ENCODE peak calls at places on chromosomes 16 and 17, in seven cellular contexts. Y, K, V, I, N, X and U are unnamed samples.

GRCh38 chr17:10217916-10218315 is 19.5 kb upstream of the GAS7 start:
- ATAC-seq in N (peak; percentile 70), X (peak; percentile 73), V (peak; percentile 49), I (peak; percentile 45), K (no peak), Y (no peak), U (peak; percentile 53)

GRCh38 chr16:69859105-69859969 is 91.8 kb upstream of the CLEC18A start:
- ATAC-seq in X (peak; percentile 83), K (peak; percentile 72), V (peak; percentile 52), Y (no peak), I (peak; percentile 88), N (peak; percentile 19), U (no peak)

GRCh38 chr17:66032082-66032712 is 159.7 kb downstream of the CEP112 start:
- ATAC-seq in Y (no peak), N (peak; percentile 96), X (no peak), K (no peak), I (no peak), V (no peak), U (no peak)

GRCh38 chr16:4882261-4882632 is 35.0 kb downstream of the UBN1 start:
- ATAC-seq in N (no peak), K (no peak), V (no peak), X (no peak), I (no peak), Y (no peak), U (no peak)

GRCh38 chr16:53822936-53823529 is 119.1 kb downstream of the FTO start:
- ATAC-seq in X (no peak), I (no peak), Y (peak; percentile 93), V (peak; percentile 54), N (peak; percentile 45), K (no peak), U (no peak)

GRCh38 chr17:82031885-82032627 is 578 bp downstream of the RAC3 start:
- ATAC-seq in N (peak; percentile 57), V (peak; percentile 52), X (no peak), K (peak; percentile 47), I (no peak), Y (peak; percentile 27), U (no peak)

GRCh38 chr17:841313-841712 is 59.2 kb downstream of the MRM3 start:
- ATAC-seq in V (peak; percentile 76), I (no peak), X (no peak), Y (no peak), K (no peak), N (no peak), U (no peak)

GRCh38 chr16:22262460-22262859 is 34.7 kb upstream of the POLR3E start:
- ATAC-seq in V (no peak), I (no peak), Y (peak; percentile 51), K (no peak), X (no peak), N (no peak), U (no peak)

GRCh38 chr17:81404557-81405165 is 9.4 kb downstream of the BAHCC1 start:
- ATAC-seq in Y (no peak), K (no peak), I (peak; percentile 19), N (no peak), V (no peak), X (peak; percentile 34), U (no peak)

GRCh38 chr16:15643453-15644305 is 725 bp upstream of the MARF1 start:
- ATAC-seq in X (peak; percentile 38), N (peak; percentile 5), I (peak; percentile 34), K (peak; percentile 68), Y (peak; percentile 25), V (peak; percentile 56), U (peak; percentile 60)

GRCh38 chr17:40176409-40177110 is 710 bp upstream of the RAPGEFL1 start:
- ATAC-seq in K (no peak), Y (no peak), V (peak; percentile 70), X (no peak), N (no peak), I (no peak), U (no peak)

GRCh38 chr16:87582221-87582965 is 19.9 kb upstream of the JPH3 start:
- ATAC-seq in I (peak; percentile 80), Y (no peak), N (no peak), K (peak; percentile 52), V (peak; percentile 17), X (peak; percentile 79), U (peak; percentile 88)

GRCh38 chr16:56193951-56194726 is 2.9 kb downstream of the GNAO1 start:
- ATAC-seq in V (peak; percentile 90), K (peak; percentile 82), I (peak; percentile 87), X (peak; percentile 83), Y (peak; percentile 71), N (peak; percentile 61), U (peak; percentile 75)

GRCh38 chr17:8611671-8612298 is 18.7 kb downstream of the MYH10 start:
- ATAC-seq in V (no peak), Y (no peak), N (no peak), I (no peak), X (peak; percentile 46), K (no peak), U (no peak)

GRCh38 chr17:29909604-29910003 is 20.4 kb downstream of the SSH2 start:
- ATAC-seq in K (peak; percentile 48), Y (peak; percentile 73), X (no peak), I (no peak), N (peak; percentile 46), V (no peak), U (no peak)

GRCh38 chr16:49019826-49020401 is 261.7 kb downstream of the CBLN1 start:
- ATAC-seq in K (no peak), I (peak; percentile 23), Y (no peak), X (no peak), N (no peak), V (no peak), U (no peak)

GRCh38 chr17:3882276-3882675 is 10.6 kb downstream of the CAMKK1 start:
- ATAC-seq in X (no peak), V (no peak), I (no peak), K (no peak), Y (no peak), N (peak; percentile 31), U (no peak)

GRCh38 chr16:87129771-87130170 is 187.4 kb downstream of the C16orf95 start:
- ATAC-seq in K (no peak), X (no peak), N (no peak), I (no peak), V (no peak), Y (no peak), U (no peak)

DNA sequence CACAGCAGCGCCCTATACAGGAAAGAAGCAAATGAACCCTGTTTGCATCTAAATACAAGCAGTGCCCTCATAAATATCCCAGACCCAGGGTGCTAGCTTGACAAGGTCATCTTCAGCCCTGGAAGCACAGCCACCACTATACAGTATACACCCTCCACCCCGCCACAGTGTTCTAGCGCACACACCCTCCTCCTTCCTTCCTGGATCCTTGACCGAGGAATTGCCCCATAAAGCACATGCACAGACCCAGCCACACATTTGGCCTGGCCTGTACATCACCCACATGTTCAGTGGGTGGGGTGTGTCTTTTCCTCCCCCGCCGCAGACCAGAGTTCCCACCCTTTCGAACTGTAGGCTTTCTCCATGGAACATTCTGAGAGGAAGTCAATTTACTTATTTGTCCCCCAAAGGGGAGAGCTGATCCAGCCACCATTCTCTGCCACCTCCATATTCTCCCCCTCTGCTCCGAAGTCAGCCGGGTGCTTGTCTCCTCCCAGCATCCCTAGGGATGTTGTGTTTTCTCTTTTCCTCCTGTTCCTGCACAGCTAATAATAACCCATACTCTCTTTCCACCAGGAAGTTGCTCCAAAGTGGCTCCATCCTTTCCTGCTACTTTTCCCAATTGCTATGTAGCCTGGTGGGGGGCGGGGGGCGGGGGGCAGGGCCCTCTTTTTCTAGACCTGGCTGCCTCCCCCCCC is 6.6 kb downstream of the ABI3 start:
- ATAC-seq in X (peak; percentile 89), I (peak; percentile 89), V (peak; percentile 83), Y (no peak), N (no peak), K (peak; percentile 43), U (peak; percentile 78)
- H3K4me1 ChIP-seq in X (peaks cover 20% of the 10 kb centered on the region), I (peaks cover 5% of the 10 kb centered on the region), V (peaks cover 54% of the 10 kb centered on the region), Y (peaks cover 80% of the 10 kb centered on the region), N (peaks cover 60% of the 10 kb centered on the region), K (peaks cover 16% of the 10 kb centered on the region), U (peaks cover 33% of the 10 kb centered on the region)

DNA sequence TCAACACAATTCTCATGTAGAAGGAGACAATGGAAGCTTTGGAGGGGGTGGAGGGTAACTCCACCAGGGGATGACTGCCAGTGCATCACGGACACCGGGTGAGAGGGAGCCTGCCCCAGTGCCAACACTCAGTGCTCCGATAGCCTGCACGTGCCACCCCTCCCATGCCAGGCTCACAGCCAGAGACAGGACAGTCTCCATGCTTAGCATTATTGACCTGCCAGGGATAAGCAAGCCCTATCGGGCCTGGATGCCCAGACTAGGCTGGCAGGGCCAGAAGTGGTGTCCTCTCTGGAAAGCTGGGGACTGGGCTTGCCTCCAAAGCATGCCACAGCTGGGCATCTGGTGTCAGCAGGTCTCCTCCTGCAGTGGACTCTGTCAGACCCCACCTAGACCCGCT is 1.6 kb upstream of the RHBDF1 start:
- ATAC-seq in X (no peak), V (no peak), Y (no peak), I (peak; percentile 47), N (no peak), K (no peak), U (no peak)
- H3K4me1 ChIP-seq in X (peaks cover 78% of the 10 kb centered on the region), V (peaks cover 59% of the 10 kb centered on the region), Y (peaks cover 25% of the 10 kb centered on the region), I (peaks cover 5% of the 10 kb centered on the region), N (peaks cover 15% of the 10 kb centered on the region), K (peaks cover 60% of the 10 kb centered on the region), U (peaks cover 90% of the 10 kb centered on the region)

DNA sequence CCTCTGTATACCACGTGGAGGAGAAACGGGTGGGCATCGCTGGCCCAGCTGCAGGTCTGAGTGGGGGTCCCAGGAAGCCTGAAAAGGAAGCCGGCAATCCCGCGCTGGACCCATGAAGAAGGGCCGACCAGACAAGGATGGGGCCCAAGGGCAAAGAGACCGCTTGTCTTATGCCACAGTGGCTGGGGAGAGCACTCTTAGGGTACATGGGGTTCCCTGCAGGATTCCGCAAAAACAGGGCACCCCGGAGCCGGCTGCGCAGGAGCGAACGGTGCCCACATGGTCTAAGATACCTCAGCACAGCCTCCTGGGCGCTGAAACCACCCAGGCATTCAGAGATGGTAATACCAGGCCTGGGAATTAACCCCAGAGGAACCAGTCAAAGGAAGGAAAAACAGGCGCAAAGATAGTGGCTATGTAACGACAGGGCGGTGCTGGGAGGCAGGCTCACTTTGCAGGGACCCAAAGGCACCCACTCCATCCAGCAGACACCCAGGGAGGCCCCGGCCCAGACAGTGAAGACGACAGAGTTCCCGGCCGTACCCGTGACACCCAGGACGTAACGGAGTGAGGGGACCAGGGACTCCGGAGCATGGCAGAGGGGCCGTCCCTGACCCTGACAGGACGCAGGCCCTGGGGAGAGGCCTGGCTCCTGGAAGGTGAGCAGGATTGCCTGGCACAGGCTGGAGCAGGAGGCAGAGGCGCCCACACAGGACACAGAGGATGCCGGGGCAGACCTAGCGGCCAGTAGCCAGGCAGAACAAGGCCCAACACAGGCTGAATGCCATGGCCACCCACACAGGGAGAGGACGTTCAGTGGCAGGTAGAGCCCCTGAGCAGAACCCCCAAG is 10.3 kb downstream of the PIEZO1 start:
- ATAC-seq in K (no peak), I (no peak), Y (no peak), V (no peak), X (no peak), N (no peak), U (no peak)
- H3K4me1 ChIP-seq in K (peaks cover 47% of the 10 kb centered on the region), I (peaks cover 3% of the 10 kb centered on the region), Y (peaks cover 21% of the 10 kb centered on the region), V (peaks cover 67% of the 10 kb centered on the region), X (peaks cover 55% of the 10 kb centered on the region), N (peaks cover 20% of the 10 kb centered on the region), U (peaks cover 9% of the 10 kb centered on the region)

DNA sequence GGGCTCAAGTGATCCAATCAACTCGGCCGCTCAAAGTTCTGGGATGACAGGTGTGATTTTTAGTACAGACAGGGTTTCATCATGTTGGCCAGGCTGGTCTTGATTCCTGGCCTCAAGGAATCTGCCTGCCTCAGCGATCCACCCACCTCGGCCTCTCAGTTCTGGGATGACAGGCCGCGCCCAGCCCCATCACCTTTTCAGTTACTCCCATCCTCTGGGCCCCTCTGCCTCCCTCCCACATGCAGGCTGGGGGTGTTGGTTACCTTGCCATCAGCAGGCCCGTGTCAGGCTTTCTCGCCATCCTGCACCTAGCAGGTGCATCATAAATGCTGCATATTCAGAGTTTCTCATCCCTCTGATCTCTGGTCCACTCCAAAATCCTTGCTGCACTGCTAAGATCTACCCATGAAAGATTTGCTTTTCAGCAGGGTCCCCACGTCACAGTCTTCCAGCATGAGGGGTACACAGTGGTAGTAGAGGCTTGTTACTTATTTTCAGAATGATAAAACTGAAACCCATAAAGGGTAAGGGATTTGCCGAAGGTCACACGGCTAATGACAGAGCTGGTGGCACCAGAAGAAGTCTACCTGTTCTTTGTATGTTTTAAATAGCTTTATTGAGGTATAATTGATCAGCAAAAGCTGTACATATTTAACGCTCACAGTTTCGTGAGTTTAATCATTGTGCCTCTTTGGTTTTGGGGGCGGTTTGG is 16.6 kb downstream of the PMM2 start:
- ATAC-seq in V (no peak), K (no peak), I (no peak), Y (no peak), X (no peak), N (peak; percentile 60), U (no peak)
- H3K4me1 ChIP-seq in V (peaks cover 4% of the 10 kb centered on the region), K (no peaks in the 10 kb centered on the region), I (no peaks in the 10 kb centered on the region), Y (peaks cover 12% of the 10 kb centered on the region), X (no peaks in the 10 kb centered on the region), N (peaks cover 23% of the 10 kb centered on the region), U (no peaks in the 10 kb centered on the region)